ENCODE peak calls at places on chromosome 21, in eight cellular contexts. One of them, this sample, is unnamed.

GRCh38 chr21:42025392-42026071 is 15.4 kb upstream of the ZBTB21 start:
- DNase-seq in T-cell: no peak
- DNase-seq in AG09319: no peak
- DNase-seq in RWPE1: no peak
- DNase-seq in psoas muscle: no peak
- DNase-seq in GM20000: no peak
- DNase-seq in brain pericyte: no peak
- DNase-seq in NCI-H2081: no peak
- DNase-seq in this sample: no peak

GRCh38 chr21:24110846-24111245 is 1496.4 kb downstream of the MRPL39 start:
- DNase-seq in T-cell: no peak
- DNase-seq in AG09319: no peak
- DNase-seq in RWPE1: no peak
- DNase-seq in psoas muscle: no peak
- DNase-seq in GM20000: no peak
- DNase-seq in brain pericyte: no peak
- DNase-seq in NCI-H2081: no peak
- DNase-seq in this sample: no peak

GRCh38 chr21:34345892-34346291 is 17.9 kb upstream of the KCNE2 start:
- DNase-seq in T-cell: no peak
- DNase-seq in AG09319: no peak
- DNase-seq in RWPE1: no peak
- DNase-seq in psoas muscle: no peak
- DNase-seq in GM20000: no peak
- DNase-seq in brain pericyte: no peak
- DNase-seq in NCI-H2081: no peak
- DNase-seq in this sample: no peak

GRCh38 chr21:25776440-25776839 is 41.7 kb downstream of the GABPA start:
- DNase-seq in T-cell: no peak
- DNase-seq in AG09319: no peak
- DNase-seq in RWPE1: no peak
- DNase-seq in psoas muscle: no peak
- DNase-seq in GM20000: no peak
- DNase-seq in brain pericyte: no peak
- DNase-seq in NCI-H2081: peak; percentile 4
- DNase-seq in this sample: no peak

GRCh38 chr21:25342811-25343210 is 264.5 kb downstream of the MRPL39 start:
- DNase-seq in T-cell: no peak
- DNase-seq in AG09319: no peak
- DNase-seq in RWPE1: no peak
- DNase-seq in psoas muscle: no peak
- DNase-seq in GM20000: no peak
- DNase-seq in brain pericyte: no peak
- DNase-seq in NCI-H2081: no peak
- DNase-seq in this sample: no peak

GRCh38 chr21:38659936-38660332 is 145.8 kb upstream of the ETS2 start:
- DNase-seq in T-cell: no peak
- DNase-seq in AG09319: no peak
- DNase-seq in RWPE1: no peak
- DNase-seq in psoas muscle: no peak
- DNase-seq in GM20000: no peak
- DNase-seq in brain pericyte: no peak
- DNase-seq in NCI-H2081: no peak
- DNase-seq in this sample: no peak

GRCh38 chr21:14273736-14274538 is 58.0 kb downstream of the RBM11 start:
- DNase-seq in T-cell: no peak
- DNase-seq in AG09319: no peak
- DNase-seq in RWPE1: no peak
- DNase-seq in psoas muscle: peak; percentile 70
- DNase-seq in GM20000: no peak
- DNase-seq in brain pericyte: no peak
- DNase-seq in NCI-H2081: peak; percentile 77
- DNase-seq in this sample: no peak

GRCh38 chr21:32941263-32941662 is 84.5 kb upstream of the OLIG2 start:
- DNase-seq in T-cell: no peak
- DNase-seq in AG09319: no peak
- DNase-seq in RWPE1: no peak
- DNase-seq in psoas muscle: no peak
- DNase-seq in GM20000: no peak
- DNase-seq in brain pericyte: no peak
- DNase-seq in NCI-H2081: no peak
- DNase-seq in this sample: no peak

GRCh38 chr21:16309250-16309971 is 579.6 kb downstream of the USP25 start:
- DNase-seq in T-cell: no peak
- DNase-seq in AG09319: no peak
- DNase-seq in RWPE1: no peak
- DNase-seq in psoas muscle: peak; percentile 24
- DNase-seq in GM20000: no peak
- DNase-seq in brain pericyte: no peak
- DNase-seq in NCI-H2081: no peak
- DNase-seq in this sample: no peak

This sample was measured in GM12864.